ENCODE peak calls at places on chromosome 18, in nine cellular contexts. K is transverse colon, H is HepG2, E is GM12878, R is tibial nerve, U is A549, I is H1, V is stomach, B is K562. F is an unnamed sample.

GRCh38 chr18:60292186-60292585 is 80.4 kb downstream of the MC4R start:
- DNase-seq in U (no peak), I (no peak), R (no peak), K (no peak), B (no peak), E (no peak), V (no peak), H (no peak), F (no peak)

GRCh38 chr18:30376515-30376914 is 666.0 kb downstream of the DSC3 start:
- DNase-seq in K (no peak), I (no peak), B (no peak), U (no peak), H (peak; percentile 7), V (no peak), E (no peak), R (no peak), F (no peak)

GRCh38 chr18:36075862-36076587 is 8.7 kb upstream of the RPRD1A start:
- DNase-seq in H (peak; percentile 58), E (peak; percentile 21), V (no peak), B (no peak), I (no peak), R (no peak), K (no peak), U (no peak), F (no peak)

GRCh38 chr18:32286749-32287148 is 96.9 kb downstream of the MEP1B start:
- DNase-seq in B (no peak), V (no peak), I (no peak), R (no peak), H (no peak), K (no peak), U (no peak), E (no peak), F (no peak)

GRCh38 chr18:77074431-77074830 is 58.2 kb downstream of the MBP start:
- DNase-seq in E (no peak), U (no peak), I (no peak), K (no peak), H (no peak), R (no peak), B (no peak), V (no peak), F (no peak)

GRCh38 chr18:48029296-48029986 is 99.0 kb upstream of the SMAD2 start:
- DNase-seq in I (no peak), H (no peak), R (no peak), E (no peak), U (no peak), K (no peak), B (no peak), V (no peak), F (no peak)

GRCh38 chr18:75111673-75112485 is 97.1 kb downstream of the PTGR3 start:
- DNase-seq in K (no peak), V (no peak), E (no peak), B (no peak), H (no peak), U (no peak), I (no peak), R (no peak), F (no peak)

GRCh38 chr18:70384181-70384790 is 95.4 kb downstream of the SOCS6 start:
- DNase-seq in R (no peak), E (no peak), V (no peak), U (peak; percentile 31), K (no peak), B (no peak), I (no peak), H (peak; percentile 72), F (no peak)

GRCh38 chr18:35457140-35457704 is 40.5 kb downstream of the INO80C start:
- DNase-seq in K (no peak), H (no peak), V (no peak), B (no peak), I (no peak), R (no peak), U (no peak), E (no peak), F (no peak)

GRCh38 chr18:31891566-31891965 is 51.4 kb downstream of the TRAPPC8 start:
- DNase-seq in I (no peak), V (no peak), H (no peak), B (no peak), K (no peak), E (no peak), U (no peak), R (no peak), F (no peak)

GRCh38 chr18:31992836-31993575 is 25.6 kb upstream of the RNF125 start:
- DNase-seq in E (no peak), V (no peak), R (no peak), K (no peak), U (no peak), B (no peak), I (peak; percentile 15), H (no peak), F (no peak)

GRCh38 chr18:60245096-60245495 is 127.5 kb downstream of the MC4R start:
- DNase-seq in B (no peak), I (no peak), H (no peak), E (no peak), R (no peak), K (no peak), V (no peak), U (no peak), F (no peak)

GRCh38 chr18:63848159-63848558 is 39.3 kb upstream of the SERPINB2 start:
- DNase-seq in H (peak; percentile 39), U (peak; percentile 7), V (no peak), I (no peak), R (no peak), K (no peak), B (peak; percentile 5), E (no peak), F (no peak)

GRCh38 chr18:58449366-58449935 is 179.4 kb downstream of the ALPK2 start:
- DNase-seq in U (no peak), H (peak; percentile 12), I (no peak), R (no peak), E (no peak), V (no peak), B (no peak), K (no peak), F (no peak)
- TF ChIP-seq EP300 in U (no peak), H (no peak), I (no peak), R (no peak), E (no peak), V (no peak), B (no peak), K (no peak), F (no peak)

GRCh38 chr18:20971886-20972267 is 139.7 kb downstream of the ROCK1 start:
- DNase-seq in I (no peak), K (no peak), V (no peak), E (no peak), U (peak; percentile 12), R (no peak), B (peak; percentile 22), H (peak; percentile 23), F (no peak)
- TF ChIP-seq CTCF in I (no peak), K (peak; percentile 42), V (peak; percentile 29), E (peak; percentile 49), U (peak; percentile 19), R (peak; percentile 34), B (peak; percentile 28), H (peak; percentile 30), F (peak; percentile 22)

GRCh38 chr18:13930964-13931363 is 15.6 kb upstream of the MC2R start:
- DNase-seq in U (no peak), E (no peak), V (no peak), K (no peak), H (no peak), I (no peak), R (no peak), B (no peak), F (no peak)
- H3K9me3 ChIP-seq in U (no peaks in the 10 kb centered on the region), E (no peaks in the 10 kb centered on the region), V (peaks cover 16% of the 10 kb centered on the region), K (no peaks in the 10 kb centered on the region), H (no peaks in the 10 kb centered on the region), I (peaks cover 8% of the 10 kb centered on the region), R (peaks cover 19% of the 10 kb centered on the region), B (no peaks in the 10 kb centered on the region), F (peaks cover 23% of the 10 kb centered on the region)

GRCh38 chr18:22609642-22610041 is 191.9 kb upstream of the CTAGE1 start:
- DNase-seq in R (no peak), V (peak; percentile 66), B (peak; percentile 15), K (peak; percentile 47), I (no peak), U (peak; percentile 27), H (peak; percentile 16), E (no peak), F (no peak)
- TF ChIP-seq EP300 in R (peak; percentile 27), V (no peak), B (no peak), K (no peak), I (no peak), U (no peak), H (no peak), E (no peak), F (no peak)

GRCh38 chr18:68679531-68679930 is 35.4 kb downstream of the TMX3 start:
- DNase-seq in U (no peak), R (no peak), B (no peak), K (no peak), V (no peak), H (no peak), I (no peak), E (no peak), F (no peak)

GRCh38 chr18:68676913-68677312 is 38.0 kb downstream of the TMX3 start:
- DNase-seq in I (no peak), K (no peak), E (no peak), U (no peak), R (no peak), V (no peak), H (no peak), B (no peak), F (no peak)
- TF ChIP-seq CTCF in I (no peak), K (no peak), E (peak; percentile 17), U (no peak), R (no peak), V (no peak), H (no peak), B (no peak), F (no peak)

DNA sequence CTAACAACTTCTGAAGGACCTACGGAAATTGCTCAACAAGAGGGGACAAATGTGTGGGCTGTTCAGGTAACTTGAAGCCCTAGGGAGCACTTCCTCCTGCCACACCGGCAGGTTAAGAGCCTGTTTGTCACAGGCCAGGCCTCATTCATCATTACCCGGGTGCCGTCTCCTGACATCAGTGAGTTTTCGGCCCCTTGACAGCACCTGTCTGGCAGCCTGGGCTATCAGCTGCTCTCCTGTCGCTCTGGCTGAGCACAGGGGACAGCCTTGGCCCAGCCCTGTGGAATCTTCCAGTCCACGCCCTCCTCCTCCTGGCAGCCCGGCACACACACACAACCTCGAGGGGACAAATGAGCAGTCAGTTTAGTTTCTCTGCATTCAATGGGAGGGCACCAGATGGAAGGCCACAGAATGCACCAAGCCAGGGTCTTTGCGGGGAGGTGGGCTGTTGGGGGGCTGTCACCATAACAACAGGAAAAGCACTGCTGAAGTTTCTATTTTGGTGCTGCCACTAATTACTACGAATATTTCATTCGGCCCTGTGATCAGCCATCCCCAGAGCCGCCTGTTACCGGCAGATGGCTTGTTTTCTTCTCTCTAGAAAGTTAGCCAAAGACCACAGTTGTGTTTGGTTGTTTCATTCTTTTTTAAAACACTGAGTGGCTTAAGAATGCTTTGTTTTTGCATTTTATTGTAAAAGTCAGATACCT is 190.0 kb upstream of the NDUFV2 start:
- DNase-seq in V (no peak), H (no peak), K (peak; percentile 16), E (no peak), B (peak; percentile 76), I (no peak), U (no peak), R (no peak), F (peak; percentile 70)
- H3K9me3 ChIP-seq in V (peaks cover 12% of the 10 kb centered on the region), H (no peaks in the 10 kb centered on the region), K (no peaks in the 10 kb centered on the region), E (no peaks in the 10 kb centered on the region), B (peaks cover 11% of the 10 kb centered on the region), I (peaks cover 15% of the 10 kb centered on the region), U (no peaks in the 10 kb centered on the region), R (peaks cover 3% of the 10 kb centered on the region), F (no peaks in the 10 kb centered on the region)

GRCh38 chr18:22322251-22322691 is 95.4 kb downstream of the CTAGE1 start:
- DNase-seq in K (no peak), E (no peak), R (no peak), U (no peak), V (no peak), B (no peak), H (no peak), I (no peak), F (no peak)
- TF ChIP-seq EP300 in K (no peak), E (no peak), R (no peak), U (no peak), V (no peak), B (no peak), H (no peak), I (no peak), F (peak; percentile 3)